ENCODE peak calls at places on chromosome 12, in five cellular contexts. One of them, this sample, is unnamed.

GRCh38 chr12:19850341-19851065 is 411.2 kb downstream of the AEBP2 start:
- DNase-seq in AG08395: peak
- DNase-seq in HTR-8/SVneo: no peak
- DNase-seq in amniotic stem cell: no peak
- DNase-seq in T-helper 2 cell: peak
- DNase-seq in this sample: no peak

GRCh38 chr12:115354007-115354452 is 670.1 kb upstream of the TBX3 start:
- DNase-seq in HTR-8/SVneo: peak
- DNase-seq in T-helper 2 cell: peak
- DNase-seq in amniotic stem cell: peak
- DNase-seq in AG08395: peak
- DNase-seq in this sample: no peak

GRCh38 chr12:57765003-57765697 is 1.7 kb downstream of the CYP27B1 start:
- DNase-seq in AG08395: peak
- DNase-seq in T-helper 2 cell: peak
- DNase-seq in HTR-8/SVneo: no peak
- DNase-seq in amniotic stem cell: no peak
- DNase-seq in this sample: peak

GRCh38 chr12:24499151-24500146 is 449.5 kb downstream of the BCAT1 start:
- DNase-seq in T-helper 2 cell: no peak
- DNase-seq in AG08395: no peak
- DNase-seq in amniotic stem cell: peak
- DNase-seq in HTR-8/SVneo: no peak
- DNase-seq in this sample: no peak

GRCh38 chr12:67237231-67237630 is 31.9 kb upstream of the CAND1 start:
- DNase-seq in HTR-8/SVneo: no peak
- DNase-seq in T-helper 2 cell: no peak
- DNase-seq in amniotic stem cell: no peak
- DNase-seq in AG08395: no peak
- DNase-seq in this sample: peak

GRCh38 chr12:113842699-113843098 is 123.4 kb downstream of the RBM19 start:
- DNase-seq in HTR-8/SVneo: no peak
- DNase-seq in amniotic stem cell: no peak
- DNase-seq in T-helper 2 cell: no peak
- DNase-seq in AG08395: no peak
- DNase-seq in this sample: no peak

GRCh38 chr12:65536876-65537661 is 258.6 kb downstream of the MSRB3 start:
- DNase-seq in amniotic stem cell: peak
- DNase-seq in T-helper 2 cell: no peak
- DNase-seq in AG08395: peak
- DNase-seq in HTR-8/SVneo: peak
- DNase-seq in this sample: no peak

GRCh38 chr12:131264625-131265024 is 310.9 kb downstream of the ADGRD1 start:
- DNase-seq in T-helper 2 cell: no peak
- DNase-seq in amniotic stem cell: no peak
- DNase-seq in AG08395: no peak
- DNase-seq in HTR-8/SVneo: no peak
- DNase-seq in this sample: peak

GRCh38 chr12:12266873-12267634 is at the start of gene LRP6:
- DNase-seq in T-helper 2 cell: peak
- DNase-seq in AG08395: peak
- DNase-seq in HTR-8/SVneo: peak
- DNase-seq in amniotic stem cell: peak
- DNase-seq in this sample: peak

GRCh38 chr12:80472912-80473500 is 29.0 kb downstream of the PTPRQ start:
- DNase-seq in AG08395: peak
- DNase-seq in T-helper 2 cell: peak
- DNase-seq in amniotic stem cell: no peak
- DNase-seq in HTR-8/SVneo: peak
- DNase-seq in this sample: peak

GRCh38 chr12:68310370-68310769 is 21.8 kb downstream of the MDM1 start:
- DNase-seq in AG08395: peak
- DNase-seq in HTR-8/SVneo: peak
- DNase-seq in T-helper 2 cell: no peak
- DNase-seq in amniotic stem cell: peak
- DNase-seq in this sample: no peak

GRCh38 chr12:102120886-102121285 is 903 bp downstream of the PARPBP start:
- DNase-seq in T-helper 2 cell: peak
- DNase-seq in amniotic stem cell: peak
- DNase-seq in HTR-8/SVneo: peak
- DNase-seq in AG08395: peak
- DNase-seq in this sample: peak

GRCh38 chr12:94875525-94875924 is 128.0 kb downstream of the NDUFA12 start:
- DNase-seq in HTR-8/SVneo: no peak
- DNase-seq in amniotic stem cell: no peak
- DNase-seq in T-helper 2 cell: peak
- DNase-seq in AG08395: no peak
- DNase-seq in this sample: peak

GRCh38 chr12:103905730-103906349 is 24.4 kb upstream of the HSP90B1 start:
- DNase-seq in HTR-8/SVneo: no peak
- DNase-seq in AG08395: no peak
- DNase-seq in amniotic stem cell: no peak
- DNase-seq in T-helper 2 cell: no peak
- DNase-seq in this sample: peak

GRCh38 chr12:24839268-24839791 is 109.6 kb downstream of the BCAT1 start:
- DNase-seq in T-helper 2 cell: peak
- DNase-seq in HTR-8/SVneo: no peak
- DNase-seq in amniotic stem cell: no peak
- DNase-seq in AG08395: no peak
- DNase-seq in this sample: no peak

GRCh38 chr12:111766608-111767361 is at the start of gene ALDH2:
- DNase-seq in T-helper 2 cell: peak
- DNase-seq in HTR-8/SVneo: peak
- DNase-seq in AG08395: peak
- DNase-seq in amniotic stem cell: no peak
- DNase-seq in this sample: peak

GRCh38 chr12:110844551-110845395 is 2.0 kb upstream of the CCDC63 start:
- DNase-seq in HTR-8/SVneo: no peak
- DNase-seq in AG08395: peak
- DNase-seq in amniotic stem cell: no peak
- DNase-seq in T-helper 2 cell: no peak
- DNase-seq in this sample: peak

GRCh38 chr12:98968896-98969295 is 323.8 kb downstream of the APAF1 start:
- DNase-seq in HTR-8/SVneo: no peak
- DNase-seq in T-helper 2 cell: no peak
- DNase-seq in amniotic stem cell: no peak
- DNase-seq in AG08395: no peak
- DNase-seq in this sample: no peak

GRCh38 chr12:24617471-24617870 is 331.4 kb downstream of the BCAT1 start:
- DNase-seq in T-helper 2 cell: no peak
- DNase-seq in AG08395: no peak
- DNase-seq in HTR-8/SVneo: no peak
- DNase-seq in amniotic stem cell: no peak
- DNase-seq in this sample: peak

GRCh38 chr12:90695415-90695814 is 259.6 kb downstream of the CCER1 start:
- DNase-seq in HTR-8/SVneo: no peak
- DNase-seq in amniotic stem cell: peak
- DNase-seq in T-helper 2 cell: no peak
- DNase-seq in AG08395: no peak
- DNase-seq in this sample: peak

GRCh38 chr12:127832172-127832571 is 434.8 kb upstream of the TMEM132C start:
- DNase-seq in AG08395: no peak
- DNase-seq in amniotic stem cell: no peak
- DNase-seq in T-helper 2 cell: no peak
- DNase-seq in HTR-8/SVneo: no peak
- DNase-seq in this sample: no peak

GRCh38 chr12:54587315-54587821 is 1.1 kb downstream of the PPP1R1A start:
- DNase-seq in HTR-8/SVneo: no peak
- DNase-seq in T-helper 2 cell: no peak
- DNase-seq in AG08395: no peak
- DNase-seq in amniotic stem cell: no peak
- DNase-seq in this sample: peak

GRCh38 chr12:42447371-42447786 is 121.4 kb downstream of the PPHLN1 start:
- DNase-seq in T-helper 2 cell: no peak
- DNase-seq in amniotic stem cell: no peak
- DNase-seq in HTR-8/SVneo: no peak
- DNase-seq in AG08395: no peak
- DNase-seq in this sample: no peak

GRCh38 chr12:8781326-8781725 is 41.1 kb upstream of the A2ML1 start:
- DNase-seq in AG08395: no peak
- DNase-seq in HTR-8/SVneo: no peak
- DNase-seq in T-helper 2 cell: no peak
- DNase-seq in amniotic stem cell: no peak
- DNase-seq in this sample: no peak

GRCh38 chr12:100716949-100717732 is 77.4 kb upstream of the ANO4 start:
- DNase-seq in HTR-8/SVneo: no peak
- DNase-seq in amniotic stem cell: no peak
- DNase-seq in T-helper 2 cell: no peak
- DNase-seq in AG08395: peak
- DNase-seq in this sample: peak

GRCh38 chr12:132449565-132450390 is 40.2 kb upstream of the FBRSL1 start:
- DNase-seq in HTR-8/SVneo: no peak
- DNase-seq in amniotic stem cell: no peak
- DNase-seq in AG08395: no peak
- DNase-seq in T-helper 2 cell: peak
- DNase-seq in this sample: no peak

GRCh38 chr12:612886-613285 is 50.4 kb downstream of the NINJ2 start:
- DNase-seq in AG08395: no peak
- DNase-seq in HTR-8/SVneo: no peak
- DNase-seq in amniotic stem cell: no peak
- DNase-seq in T-helper 2 cell: no peak
- DNase-seq in this sample: no peak

GRCh38 chr12:8078400-8078799 is 3.7 kb upstream of the NECAP1 start:
- DNase-seq in AG08395: peak
- DNase-seq in amniotic stem cell: peak
- DNase-seq in T-helper 2 cell: peak
- DNase-seq in HTR-8/SVneo: peak
- DNase-seq in this sample: peak

GRCh38 chr12:51388066-51388799 is 3.0 kb downstream of the GALNT6 start:
- DNase-seq in T-helper 2 cell: no peak
- DNase-seq in HTR-8/SVneo: peak
- DNase-seq in amniotic stem cell: no peak
- DNase-seq in AG08395: peak
- DNase-seq in this sample: peak

This sample was measured in NCI-H69.